ENCODE peak calls at places on chromosomes 12 and 14, in eight cellular contexts. F is stomach; E is HCT116; D is tibial nerve; H is CD4-positive, CD25-positive, alpha-beta regulatory T cell; Y is psoas muscle; J is heart left ventricle; W is fibroblast of lung. N is an unnamed sample. For H3K9me3, the result is how much of the 10 kb centered on the place peaks cover.

GRCh38 chr12:131088701-131089525 is 135.2 kb downstream of the ADGRD1 start:
- DNase-seq in J (no peak), E (no peak), W (no peak), H (no peak), Y (peak), F (peak), D (no peak), N (no peak)

GRCh38 chr12:105523164-105524057 is 192.9 kb downstream of the C12orf75 start:
- DNase-seq in Y (peak), D (peak), F (no peak), J (peak), H (no peak), W (peak), E (no peak), N (peak)

GRCh38 chr12:95548539-95549391 is 2.5 kb downstream of the USP44 start:
- DNase-seq in D (peak), H (peak), W (peak), Y (peak), J (peak), F (peak), E (no peak), N (peak)

GRCh38 chr14:58716706-58717105 is 78.9 kb downstream of the DACT1 start:
- DNase-seq in F (no peak), E (no peak), D (no peak), Y (no peak), H (no peak), W (no peak), J (no peak), N (no peak)

GRCh38 chr12:66502911-66503310 is 176.0 kb downstream of the GRIP1 start:
- DNase-seq in J (no peak), H (no peak), E (no peak), F (no peak), D (no peak), Y (no peak), W (no peak), N (no peak)

GRCh38 chr14:31387091-31387490 is 33.3 kb downstream of the HEATR5A start:
- DNase-seq in D (no peak), Y (no peak), E (no peak), J (no peak), F (no peak), W (no peak), H (no peak), N (no peak)

GRCh38 chr12:126667340-126667739 is 1599.6 kb upstream of the TMEM132C start:
- DNase-seq in W (peak), J (no peak), F (no peak), E (no peak), Y (no peak), D (no peak), H (no peak), N (peak)

GRCh38 chr12:90020006-90020405 is 311.4 kb upstream of the ATP2B1 start:
- DNase-seq in H (no peak), Y (no peak), D (no peak), W (no peak), F (no peak), E (no peak), J (no peak), N (no peak)

GRCh38 chr14:104442611-104443390 is 136.8 kb upstream of the C14orf180 start:
- DNase-seq in Y (no peak), E (no peak), F (no peak), H (no peak), D (no peak), J (no peak), W (no peak), N (no peak)

GRCh38 chr14:60222820-60223219 is 26.2 kb upstream of the PPM1A start:
- DNase-seq in D (no peak), W (no peak), J (peak), Y (peak), H (no peak), F (peak), E (no peak), N (peak)

GRCh38 chr12:6630696-6631095 is 5.1 kb downstream of the LPAR5 start:
- DNase-seq in J (no peak), D (no peak), F (no peak), W (no peak), H (no peak), E (no peak), Y (no peak), N (no peak)

DNA sequence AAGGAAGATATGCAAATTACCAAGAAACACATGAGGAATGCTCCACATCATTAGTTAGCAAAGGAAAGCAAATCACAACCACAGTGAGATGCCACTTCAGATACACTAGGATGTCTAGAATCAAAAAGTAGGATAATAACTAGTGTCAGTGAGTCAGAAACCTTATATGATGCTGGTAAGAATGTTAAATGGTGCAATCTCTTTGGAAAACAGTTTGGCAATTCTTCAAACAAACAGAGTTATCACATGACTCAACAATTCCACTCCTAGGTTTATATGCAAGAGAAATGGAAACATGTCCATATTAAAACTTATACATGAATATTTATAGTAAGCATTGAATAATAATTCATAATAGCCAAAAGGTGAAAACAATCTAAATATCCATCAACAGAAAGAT is 220.9 kb downstream of the FOXG1 start:
- DNase-seq in W (peak), F (no peak), Y (no peak), E (no peak), D (no peak), H (no peak), J (no peak), N (no peak)
- H3K9me3 ChIP-seq in W (under half), F (under half), Y (under half), E (under half), D (under half), H (under half), J (under half), N (under half)

GRCh38 chr14:106203438-106203837 is 677.1 kb downstream of the TMEM121 start:
- DNase-seq in Y (no peak), E (no peak), H (no peak), J (no peak), F (no peak), W (no peak), D (no peak), N (no peak)
- H3K9me3 ChIP-seq in Y (under half), E (under half), H (under half), J (under half), F (under half), W (under half), D (under half), N (under half)

DNA sequence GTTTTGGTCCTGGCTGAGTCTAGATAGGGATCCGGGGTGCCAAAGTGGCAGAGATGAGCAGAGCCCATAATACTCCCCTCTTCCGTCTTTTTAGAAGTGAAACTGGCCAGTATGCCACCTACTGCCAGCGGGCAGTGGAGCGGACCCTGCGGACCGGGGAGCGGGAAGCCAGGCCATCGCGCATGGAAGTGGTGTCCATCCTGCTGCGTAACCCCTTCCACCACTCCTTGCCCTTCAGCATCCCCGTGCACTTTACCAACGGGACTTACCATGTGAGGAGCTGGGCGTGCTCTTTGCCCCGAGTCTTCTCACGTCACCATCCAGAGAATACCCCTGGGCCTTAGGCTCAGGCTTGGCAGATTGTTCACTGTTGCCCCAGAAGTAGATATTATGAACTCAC is 21.0 kb downstream of the PIGH start:
- DNase-seq in J (no peak), D (no peak), Y (no peak), W (no peak), F (no peak), H (no peak), E (no peak), N (no peak)
- H3K9me3 ChIP-seq in J (under half), D (under half), Y (under half), W (under half), F (under half), H (under half), E (under half), N (under half)

DNA sequence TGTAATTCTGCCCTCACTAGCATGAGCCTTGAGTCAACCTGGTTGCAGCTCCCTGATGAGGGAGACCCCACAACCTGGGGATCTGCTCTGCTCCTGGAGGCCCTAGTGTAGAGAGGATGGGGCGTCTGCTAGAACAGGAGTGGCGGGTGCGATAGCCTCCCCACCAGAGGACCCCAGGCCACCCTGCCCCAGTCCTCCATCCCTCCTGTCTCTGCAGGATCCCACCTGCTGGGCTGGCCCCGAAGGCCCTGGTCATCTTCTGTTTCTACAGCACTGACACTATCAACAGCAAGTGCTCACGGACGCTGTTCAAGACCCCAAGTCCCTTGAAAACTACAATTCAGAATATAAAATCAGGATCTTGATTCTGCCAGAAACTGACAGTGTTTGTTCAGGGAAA is 15.2 kb downstream of the ANHX start:
- DNase-seq in Y (no peak), J (no peak), E (no peak), H (no peak), W (no peak), F (no peak), D (no peak), N (no peak)
- H3K9me3 ChIP-seq in Y (under half), J (under half), E (under half), H (half or more), W (under half), F (half or more), D (under half), N (under half)

GRCh38 chr12:34371050-34371449 is 348.8 kb downstream of the ALG10 start:
- DNase-seq in J (no peak), F (no peak), W (no peak), H (no peak), E (no peak), Y (no peak), D (no peak), N (no peak)
- H3K9me3 ChIP-seq in J (half or more), F (half or more), W (under half), H (half or more), E (under half), Y (under half), D (under half), N (under half)

GRCh38 chr12:124709722-124710656 is 142.6 kb upstream of the NCOR2 start:
- DNase-seq in D (peak), F (no peak), H (no peak), W (peak), J (peak), E (no peak), Y (no peak), N (no peak)
- H3K9me3 ChIP-seq in D (under half), F (under half), H (under half), W (under half), J (under half), E (under half), Y (under half), N (under half)

GRCh38 chr12:54195736-54196347 is 7.1 kb upstream of the SMUG1 start:
- DNase-seq in H (no peak), F (no peak), Y (no peak), E (no peak), D (no peak), W (peak), J (no peak), N (no peak)
- H3K9me3 ChIP-seq in H (under half), F (under half), Y (under half), E (under half), D (under half), W (under half), J (under half), N (under half)

N was measured in MG63.